ENCODE peak calls at places on chromosomes 6 and 20, in nine cellular contexts. I is EL; K is right cardiac atrium; A is thoracic aorta; H is tibial artery; F is NCI-H510A treated with DMSO at 0.1 percent for 48 hours; R is cardiac muscle cell; Q is amniotic stem cell; G is activated CD8-positive, alpha-beta memory T cell treated with anti-CD3 and anti-CD28 coated beads for 4 hours. P is an unnamed sample.
A peak's percentile ranks its signal among the peaks of the same experiment; 100 is the strongest.

GRCh38 chr6:54114991-54115390 is 3.7 kb downstream of the MLIP start:
- DNase-seq in I (no peak), K (no peak), A (no peak), H (no peak), F (no peak), R (no peak), Q (no peak), G (no peak), P (no peak)

GRCh38 chr20:8049321-8049720 is 29.8 kb upstream of the TMX4 start:
- DNase-seq in I (no peak), K (no peak), A (no peak), H (no peak), F (no peak), R (peak; percentile 38), Q (no peak), G (no peak), P (no peak)

GRCh38 chr6:131023834-131024504 is 39.1 kb downstream of the EPB41L2 start:
- DNase-seq in I (peak; percentile 71), K (no peak), A (no peak), H (no peak), F (no peak), R (peak; percentile 80), Q (no peak), G (no peak), P (no peak)

GRCh38 chr6:165013701-165014100 is 295.7 kb downstream of the C6orf118 start:
- DNase-seq in I (no peak), K (no peak), A (no peak), H (no peak), F (no peak), R (no peak), Q (no peak), G (no peak), P (no peak)

GRCh38 chr20:10530883-10531282 is 95.8 kb downstream of the SLX4IP start:
- DNase-seq in I (no peak), K (no peak), A (no peak), H (no peak), F (no peak), R (no peak), Q (no peak), G (no peak), P (no peak)

GRCh38 chr6:1201547-1202200 is 110.2 kb upstream of the FOXQ1 start:
- DNase-seq in I (no peak), K (no peak), A (no peak), H (no peak), F (no peak), R (no peak), Q (no peak), G (no peak), P (no peak)

GRCh38 chr6:143061597-143062385 is 1.1 kb downstream of the AIG1 start:
- DNase-seq in I (no peak), K (no peak), A (no peak), H (no peak), F (no peak), R (no peak), Q (no peak), G (no peak), P (no peak)

GRCh38 chr6:22447862-22448261 is 121.5 kb upstream of the HDGFL1 start:
- DNase-seq in I (no peak), K (no peak), A (no peak), H (no peak), F (no peak), R (no peak), Q (no peak), G (no peak), P (no peak)

GRCh38 chr6:129901910-129902309 is 40.8 kb upstream of the TMEM244 start:
- DNase-seq in I (no peak), K (no peak), A (no peak), H (no peak), F (no peak), R (no peak), Q (no peak), G (no peak), P (no peak)

GRCh38 chr6:137978252-137978896 is 111.3 kb downstream of the TNFAIP3 start:
- DNase-seq in I (peak; percentile 15), K (no peak), A (no peak), H (no peak), F (no peak), R (peak; percentile 21), Q (no peak), G (no peak), P (no peak)

GRCh38 chr20:17859616-17860232 is 108.9 kb downstream of the SNX5 start:
- DNase-seq in I (no peak), K (no peak), A (no peak), H (no peak), F (peak; percentile 81), R (no peak), Q (no peak), G (no peak), P (peak; percentile 45)

GRCh38 chr6:1625926-1626413 is 16.3 kb downstream of the FOXC1 start:
- DNase-seq in I (no peak), K (peak; percentile 29), A (no peak), H (peak; percentile 72), F (no peak), R (no peak), Q (no peak), G (no peak), P (no peak)

GRCh38 chr20:56987992-56988391 is 278.4 kb downstream of the BMP7 start:
- DNase-seq in I (peak; percentile 40), K (no peak), A (no peak), H (no peak), F (no peak), R (peak; percentile 56), Q (no peak), G (no peak), P (no peak)

GRCh38 chr20:61429458-61430227 is 177.6 kb downstream of the CDH4 start:
- DNase-seq in I (no peak), K (no peak), A (no peak), H (no peak), F (no peak), R (no peak), Q (no peak), G (no peak), P (no peak)

GRCh38 chr6:21005816-21006553 is 471.7 kb downstream of the CDKAL1 start:
- DNase-seq in I (peak; percentile 91), K (no peak), A (no peak), H (no peak), F (no peak), R (peak; percentile 82), Q (peak; percentile 75), G (no peak), P (no peak)

GRCh38 chr6:21808551-21809181 is 215.1 kb downstream of the SOX4 start:
- DNase-seq in I (no peak), K (peak; percentile 66), A (no peak), H (no peak), F (peak; percentile 98), R (peak; percentile 79), Q (no peak), G (no peak), P (peak; percentile 35)

GRCh38 chr6:43221046-43221773 is 8.1 kb downstream of the DNPH1 start:
- DNase-seq in I (no peak), K (no peak), A (no peak), H (peak; percentile 55), F (no peak), R (no peak), Q (no peak), G (no peak), P (no peak)

GRCh38 chr20:17505664-17506517 is 25.3 kb downstream of the BFSP1 start:
- DNase-seq in I (peak; percentile 60), K (peak; percentile 49), A (no peak), H (no peak), F (no peak), R (peak; percentile 54), Q (no peak), G (peak; percentile 63), P (no peak)

GRCh38 chr6:136031982-136032381 is 180.5 kb downstream of the PDE7B start:
- DNase-seq in I (peak; percentile 50), K (no peak), A (no peak), H (no peak), F (no peak), R (peak; percentile 79), Q (no peak), G (no peak), P (peak; percentile 46)